ENCODE peak calls at places on chromosomes 3 and 15, in six cellular contexts. One of them, this sample, is unnamed.

GRCh38 chr3:40846466-40846865 is 321.7 kb downstream of the ZNF621 start:
- DNase-seq in HFFc6: no peak
- DNase-seq in cardiac muscle cell: peak
- DNase-seq in IMR-90: no peak
- DNase-seq in OCI-LY7: no peak
- DNase-seq in Caco-2: no peak
- DNase-seq in this sample: no peak

GRCh38 chr15:25176991-25177954 is 222.5 kb downstream of the SNRPN start:
- DNase-seq in IMR-90: no peak
- DNase-seq in OCI-LY7: no peak
- DNase-seq in HFFc6: no peak
- DNase-seq in Caco-2: no peak
- DNase-seq in cardiac muscle cell: no peak
- DNase-seq in this sample: no peak

GRCh38 chr3:111321786-111322185 is 220.2 kb upstream of the CD96 start:
- DNase-seq in Caco-2: no peak
- DNase-seq in IMR-90: no peak
- DNase-seq in HFFc6: no peak
- DNase-seq in OCI-LY7: no peak
- DNase-seq in cardiac muscle cell: no peak
- DNase-seq in this sample: no peak

GRCh38 chr15:81888748-81889479 is 156.9 kb downstream of the MEX3B start:
- DNase-seq in IMR-90: peak
- DNase-seq in OCI-LY7: no peak
- DNase-seq in Caco-2: no peak
- DNase-seq in HFFc6: peak
- DNase-seq in cardiac muscle cell: no peak
- DNase-seq in this sample: no peak

GRCh38 chr15:65087411-65087810 is 10.9 kb downstream of the KBTBD13 start:
- DNase-seq in HFFc6: no peak
- DNase-seq in cardiac muscle cell: no peak
- DNase-seq in IMR-90: no peak
- DNase-seq in OCI-LY7: no peak
- DNase-seq in Caco-2: no peak
- DNase-seq in this sample: no peak

GRCh38 chr3:141255864-141256263 is 24.2 kb downstream of the PXYLP1 start:
- DNase-seq in Caco-2: no peak
- DNase-seq in HFFc6: peak
- DNase-seq in IMR-90: no peak
- DNase-seq in cardiac muscle cell: peak
- DNase-seq in OCI-LY7: no peak
- DNase-seq in this sample: peak

GRCh38 chr15:62301993-62302665 is 137.0 kb upstream of the C2CD4B start:
- DNase-seq in IMR-90: peak
- DNase-seq in HFFc6: no peak
- DNase-seq in Caco-2: no peak
- DNase-seq in cardiac muscle cell: peak
- DNase-seq in OCI-LY7: no peak
- DNase-seq in this sample: no peak

GRCh38 chr3:182451871-182452270 is 341.4 kb upstream of the ATP11B start:
- DNase-seq in HFFc6: no peak
- DNase-seq in Caco-2: no peak
- DNase-seq in IMR-90: no peak
- DNase-seq in cardiac muscle cell: no peak
- DNase-seq in OCI-LY7: no peak
- DNase-seq in this sample: no peak

GRCh38 chr3:153897025-153897723 is 224.0 kb upstream of the ARHGEF26 start:
- DNase-seq in HFFc6: no peak
- DNase-seq in cardiac muscle cell: no peak
- DNase-seq in OCI-LY7: no peak
- DNase-seq in IMR-90: no peak
- DNase-seq in Caco-2: no peak
- DNase-seq in this sample: no peak

GRCh38 chr15:83582386-83582785 is 71.5 kb upstream of the ADAMTSL3 start:
- DNase-seq in OCI-LY7: no peak
- DNase-seq in HFFc6: no peak
- DNase-seq in cardiac muscle cell: no peak
- DNase-seq in IMR-90: peak
- DNase-seq in Caco-2: no peak
- DNase-seq in this sample: no peak

GRCh38 chr3:117557469-117557868 is 847.9 kb downstream of the TUSC7 start:
- DNase-seq in IMR-90: no peak
- DNase-seq in OCI-LY7: no peak
- DNase-seq in Caco-2: no peak
- DNase-seq in HFFc6: no peak
- DNase-seq in cardiac muscle cell: no peak
- DNase-seq in this sample: no peak

GRCh38 chr3:54772046-54772445 is 155.8 kb downstream of the LRTM1 start:
- DNase-seq in Caco-2: no peak
- DNase-seq in IMR-90: no peak
- DNase-seq in cardiac muscle cell: no peak
- DNase-seq in HFFc6: no peak
- DNase-seq in OCI-LY7: no peak
- DNase-seq in this sample: no peak

GRCh38 chr3:197343111-197343510 is 44.7 kb upstream of the DLG1 start:
- DNase-seq in OCI-LY7: no peak
- DNase-seq in Caco-2: no peak
- DNase-seq in HFFc6: no peak
- DNase-seq in IMR-90: no peak
- DNase-seq in cardiac muscle cell: no peak
- DNase-seq in this sample: no peak

GRCh38 chr3:172040078-172040975 is 949 bp downstream of the FNDC3B start:
- DNase-seq in Caco-2: peak
- DNase-seq in OCI-LY7: peak
- DNase-seq in HFFc6: peak
- DNase-seq in IMR-90: peak
- DNase-seq in cardiac muscle cell: peak
- DNase-seq in this sample: peak
- TF ChIP-seq CTCF in Caco-2: peak
- TF ChIP-seq CTCF in OCI-LY7: peak
- TF ChIP-seq CTCF in HFFc6: peak
- TF ChIP-seq CTCF in IMR-90: peak
- TF ChIP-seq CTCF in cardiac muscle cell: peak
- TF ChIP-seq CTCF in this sample: no peak

DNA sequence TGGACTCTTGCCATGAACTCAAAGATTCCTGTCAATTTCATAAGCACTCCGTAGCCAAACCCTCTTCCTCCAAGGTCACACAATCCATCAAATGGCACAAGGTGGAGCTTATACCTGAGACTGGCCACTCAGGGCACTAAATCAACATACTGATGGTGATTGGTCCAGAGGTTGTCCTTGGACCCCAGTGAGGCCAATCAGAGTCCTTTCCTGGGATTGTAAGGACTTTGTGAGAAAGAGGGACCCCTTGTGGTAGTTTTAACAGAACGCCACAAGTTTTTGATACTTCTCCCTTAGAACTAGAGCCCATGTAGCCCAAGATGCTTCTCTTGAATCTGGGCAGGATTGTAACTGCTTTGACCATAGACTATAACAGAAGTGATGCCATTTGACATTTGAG is 44.4 kb upstream of the LARS2 start:
- DNase-seq in cardiac muscle cell: no peak
- DNase-seq in Caco-2: peak
- DNase-seq in OCI-LY7: peak
- DNase-seq in HFFc6: no peak
- DNase-seq in IMR-90: peak
- DNase-seq in this sample: no peak
- TF ChIP-seq CTCF in cardiac muscle cell: no peak
- TF ChIP-seq CTCF in Caco-2: peak
- TF ChIP-seq CTCF in OCI-LY7: peak
- TF ChIP-seq CTCF in HFFc6: peak
- TF ChIP-seq CTCF in IMR-90: no peak
- TF ChIP-seq CTCF in this sample: peak

GRCh38 chr3:150357923-150358322 is 50.2 kb upstream of the TSC22D2 start:
- DNase-seq in Caco-2: no peak
- DNase-seq in IMR-90: no peak
- DNase-seq in cardiac muscle cell: no peak
- DNase-seq in HFFc6: no peak
- DNase-seq in OCI-LY7: no peak
- DNase-seq in this sample: no peak
- TF ChIP-seq CTCF in Caco-2: no peak
- TF ChIP-seq CTCF in IMR-90: no peak
- TF ChIP-seq CTCF in cardiac muscle cell: no peak
- TF ChIP-seq CTCF in HFFc6: no peak
- TF ChIP-seq CTCF in OCI-LY7: no peak
- TF ChIP-seq CTCF in this sample: no peak

GRCh38 chr3:94004301-94004910 is 24.0 kb downstream of the STX19 start:
- DNase-seq in OCI-LY7: peak
- DNase-seq in IMR-90: peak
- DNase-seq in cardiac muscle cell: peak
- DNase-seq in Caco-2: peak
- DNase-seq in HFFc6: peak
- DNase-seq in this sample: no peak
- TF ChIP-seq CTCF in OCI-LY7: peak
- TF ChIP-seq CTCF in IMR-90: peak
- TF ChIP-seq CTCF in cardiac muscle cell: peak
- TF ChIP-seq CTCF in Caco-2: peak
- TF ChIP-seq CTCF in HFFc6: peak
- TF ChIP-seq CTCF in this sample: peak

This sample was measured in DND-41.